ENCODE peak calls at places on chromosome 20, in five cellular contexts. V is GM23338, Q is GM23248, B is OCI-LY7, G is hepatocyte. T is an unnamed sample.

GRCh38 chr20:46040902-46041535 is 12.0 kb downstream of the SLC12A5 start:
- DNase-seq in V (peak; percentile 88), Q (peak; percentile 50), B (peak; percentile 47), G (peak; percentile 79), T (peak; percentile 67)

GRCh38 chr20:46520976-46521579 is 7.7 kb upstream of the ZNF334 start:
- DNase-seq in V (peak; percentile 87), Q (peak; percentile 75), B (peak; percentile 49), G (peak; percentile 75), T (peak; percentile 78)

GRCh38 chr20:61354501-61354900 is 102.4 kb downstream of the CDH4 start:
- DNase-seq in V (no peak), Q (no peak), B (no peak), G (no peak), T (no peak)

GRCh38 chr20:60478533-60478932 is 520.3 kb downstream of the CDH26 start:
- DNase-seq in V (no peak), Q (no peak), B (no peak), G (no peak), T (no peak)

GRCh38 chr20:3745686-3746173 is 13.2 kb downstream of the HSPA12B start:
- DNase-seq in V (no peak), Q (no peak), B (no peak), G (no peak), T (no peak)

GRCh38 chr20:33689973-33690372 is 3.8 kb upstream of the E2F1 start:
- DNase-seq in V (no peak), Q (peak; percentile 44), B (no peak), G (peak; percentile 66), T (peak; percentile 18)

GRCh38 chr20:24891546-24892393 is 57.3 kb upstream of the CST7 start:
- DNase-seq in V (no peak), Q (no peak), B (no peak), G (no peak), T (no peak)

GRCh38 chr20:49508435-49509199 is 26.1 kb upstream of the KCNB1 start:
- DNase-seq in V (peak; percentile 77), Q (peak; percentile 67), B (peak; percentile 73), G (peak; percentile 72), T (peak; percentile 80)

GRCh38 chr20:11248691-11249178 is 574.9 kb upstream of the JAG1 start:
- DNase-seq in V (no peak), Q (no peak), B (no peak), G (no peak), T (no peak)

GRCh38 chr20:62662422-62662821 is 20.1 kb downstream of the SLCO4A1 start:
- DNase-seq in V (no peak), Q (peak; percentile 94), B (no peak), G (no peak), T (peak; percentile 38)

GRCh38 chr20:444117-444516 is 18.2 kb downstream of the TBC1D20 start:
- DNase-seq in V (no peak), Q (peak; percentile 47), B (no peak), G (no peak), T (no peak)

GRCh38 chr20:38764563-38765355 is 16.5 kb downstream of the ACTR5 start:
- DNase-seq in V (no peak), Q (peak; percentile 97), B (no peak), G (peak; percentile 86), T (peak; percentile 88)

GRCh38 chr20:20939006-20939405 is 167.2 kb downstream of the LINC00237 start:
- DNase-seq in V (no peak), Q (no peak), B (no peak), G (no peak), T (no peak)

GRCh38 chr20:9040874-9041524 is 27.9 kb upstream of the PLCB4 start:
- DNase-seq in V (no peak), Q (peak; percentile 69), B (no peak), G (no peak), T (no peak)

GRCh38 chr20:46331612-46332361 is 23.5 kb upstream of the CDH22 start:
- DNase-seq in V (no peak), Q (no peak), B (no peak), G (peak; percentile 53), T (no peak)

GRCh38 chr20:46614503-46614902 is 36.8 kb downstream of the SLC13A3 start:
- DNase-seq in V (no peak), Q (no peak), B (no peak), G (no peak), T (no peak)

GRCh38 chr20:46894971-46895905 is 595 bp downstream of the EYA2 start:
- DNase-seq in V (peak; percentile 67), Q (peak; percentile 41), B (no peak), G (peak; percentile 17), T (peak; percentile 31)

GRCh38 chr20:47817573-47817972 is 32.3 kb upstream of the SULF2 start:
- DNase-seq in V (no peak), Q (no peak), B (no peak), G (no peak), T (peak; percentile 97)

GRCh38 chr20:38156888-38157634 is 8.0 kb downstream of the TGM2 start:
- DNase-seq in V (no peak), Q (peak; percentile 41), B (no peak), G (no peak), T (no peak)

GRCh38 chr20:36875702-36876472 is at the start of gene TLDC2:
- DNase-seq in V (no peak), Q (no peak), B (no peak), G (peak; percentile 78), T (no peak)

GRCh38 chr20:56810141-56810540 is 181.0 kb downstream of the TFAP2C start:
- DNase-seq in V (no peak), Q (no peak), B (no peak), G (no peak), T (no peak)

GRCh38 chr20:25247666-25248500 is at the start of gene PYGB:
- DNase-seq in V (peak; percentile 86), Q (peak; percentile 93), B (peak; percentile 81), G (peak; percentile 92), T (peak; percentile 79)

GRCh38 chr20:10316582-10316981 is 98.0 kb downstream of the SNAP25 start:
- DNase-seq in V (peak; percentile 28), Q (no peak), B (peak; percentile 4), G (peak; percentile 19), T (peak; percentile 57)

GRCh38 chr20:54794874-54795273 is 319.5 kb downstream of the DOK5 start:
- DNase-seq in V (no peak), Q (no peak), B (no peak), G (no peak), T (no peak)

GRCh38 chr20:57480444-57481152 is 44.3 kb downstream of the CTCFL start:
- DNase-seq in V (no peak), Q (no peak), B (peak; percentile 95), G (no peak), T (no peak)

GRCh38 chr20:8587810-8588209 is 455.7 kb downstream of the PLCB1 start:
- DNase-seq in V (no peak), Q (no peak), B (no peak), G (no peak), T (no peak)

DNA sequence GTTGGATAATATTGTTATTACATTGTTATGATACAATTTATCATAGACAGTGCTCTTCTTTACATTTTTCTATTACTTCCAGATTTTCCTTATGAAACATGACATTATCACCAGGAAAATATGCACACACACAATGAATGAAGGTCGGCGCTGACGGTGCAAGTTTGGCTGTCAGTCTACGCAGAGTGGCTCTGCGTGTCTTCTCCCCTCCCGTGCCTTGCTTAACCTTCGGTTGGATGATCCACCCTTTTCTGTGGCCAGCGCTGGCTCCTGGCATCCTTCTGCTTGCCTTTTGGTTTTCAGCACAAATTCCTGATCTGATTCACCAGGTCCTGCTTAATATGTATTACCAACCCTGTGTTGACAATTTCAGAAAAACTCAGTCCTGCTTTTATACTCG is 157.4 kb downstream of the TSHZ2 start:
- DNase-seq in V (no peak), Q (peak; percentile 97), B (no peak), G (no peak), T (no peak)
- TF ChIP-seq EZH2phosphoT487 in V (no peak), Q (no peak), B (no peak), G (no peak), T (no peak)

DNA sequence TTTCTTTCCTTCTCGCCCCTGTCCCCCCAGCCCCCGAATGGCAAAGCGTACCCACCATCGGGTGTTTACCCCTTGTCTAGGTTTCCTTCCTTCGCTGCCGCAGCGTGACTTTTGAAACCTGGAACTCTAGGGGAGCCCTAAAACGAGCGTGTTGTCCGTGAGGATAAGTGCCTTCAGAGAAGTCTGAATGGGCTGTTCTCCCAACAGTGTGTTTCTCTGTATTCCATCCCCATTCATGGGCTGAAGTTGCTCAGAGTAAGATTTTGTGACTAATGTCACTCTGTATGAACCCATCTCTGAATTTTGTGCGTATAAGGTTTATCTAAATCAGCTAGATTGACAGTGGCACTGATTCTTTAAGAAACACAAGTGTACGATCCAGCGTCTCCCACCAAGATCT is 949 bp downstream of the MACROD2 start:
- DNase-seq in V (peak; percentile 17), Q (peak; percentile 19), B (no peak), G (peak; percentile 21), T (peak; percentile 37)
- H3K4me3 ChIP-seq in V (peak overlapping the region; percentile 78), Q (peak overlapping the region; percentile 73), B (no peak overlapping the region), G (peak overlapping the region; percentile 90), T (peak overlapping the region; percentile 74)

GRCh38 chr20:51511861-51512619 is 30.5 kb downstream of the NFATC2 start:
- DNase-seq in V (no peak), Q (no peak), B (no peak), G (no peak), T (no peak)

GRCh38 chr20:51510961-51511360 is 31.6 kb downstream of the NFATC2 start:
- DNase-seq in V (no peak), Q (no peak), B (no peak), G (no peak), T (no peak)

GRCh38 chr20:51514252-51514651 is 28.3 kb downstream of the NFATC2 start:
- DNase-seq in V (no peak), Q (no peak), B (no peak), G (no peak), T (no peak)

GRCh38 chr20:51513545-51513944 is 29.0 kb downstream of the NFATC2 start:
- DNase-seq in V (no peak), Q (no peak), B (no peak), G (no peak), T (no peak)

DNA sequence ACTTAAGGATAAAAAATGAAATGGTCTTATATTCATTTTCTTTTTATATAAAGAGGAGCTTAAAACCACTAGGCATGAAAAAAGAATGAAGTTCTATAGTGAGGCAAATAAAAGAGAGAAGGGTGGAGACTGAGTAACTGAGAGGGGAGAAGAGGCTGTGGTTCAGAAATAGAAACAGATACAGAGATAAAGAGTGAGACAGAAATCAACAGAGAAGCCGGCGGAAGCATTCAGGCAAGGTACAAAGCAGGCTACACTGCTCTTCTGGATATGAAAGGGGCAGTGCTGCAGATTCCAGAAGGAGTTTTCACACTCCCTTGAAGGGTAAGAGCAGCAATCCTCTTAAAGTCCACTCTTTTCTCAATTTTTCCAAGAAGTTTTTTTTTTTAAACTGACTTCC is 29.9 kb downstream of the NFATC2 start:
- DNase-seq in V (no peak), Q (no peak), B (no peak), G (no peak), T (no peak)
- TF ChIP-seq EZH2phosphoT487 in V (no peak), Q (no peak), B (no peak), G (no peak), T (no peak)

GRCh38 chr20:64049060-64049886 is at the start of gene SOX18:
- DNase-seq in V (peak; percentile 76), Q (peak; percentile 66), B (no peak), G (peak; percentile 69), T (peak; percentile 31)

GRCh38 chr20:64047968-64048401 is 1.5 kb downstream of the SOX18 start:
- DNase-seq in V (peak; percentile 66), Q (no peak), B (no peak), G (no peak), T (no peak)

GRCh38 chr20:64049887-64050260 is 435 bp upstream of the SOX18 start:
- DNase-seq in V (no peak), Q (no peak), B (no peak), G (no peak), T (no peak)

GRCh38 chr20:64047046-64047389 is 2.4 kb downstream of the SOX18 start:
- DNase-seq in V (no peak), Q (no peak), B (no peak), G (no peak), T (no peak)

GRCh38 chr20:64048402-64049044 is 916 bp downstream of the SOX18 start:
- DNase-seq in V (peak; percentile 58), Q (no peak), B (no peak), G (no peak), T (no peak)
- H3K4me3 ChIP-seq in V (peak overlapping the region; percentile 53), Q (no peak overlapping the region), B (no peak overlapping the region), G (no peak overlapping the region), T (no peak overlapping the region)